ENCODE peak calls at places on chromosomes 11 and 22, in six cellular contexts. U, W, E, C, K and N are unnamed samples. For H3K4me1, the result is how much of the 10 kb centered on the place peaks cover.

GRCh38 chr22:28855355-28856094 is 27.8 kb upstream of the ZNRF3 start:
- DNase-seq in U (peak), W (peak), E (peak), C (no peak), K (no peak), N (no peak)

GRCh38 chr22:25282671-25283561 is 63.5 kb downstream of the CRYBB2 start:
- DNase-seq in U (peak), W (peak), E (peak), C (no peak), K (no peak), N (no peak)

GRCh38 chr22:33537059-33537458 is 383.2 kb downstream of the LARGE1 start:
- DNase-seq in U (no peak), W (no peak), E (no peak), C (no peak), K (no peak), N (no peak)

GRCh38 chr22:49312601-49313000 is 515.1 kb downstream of the BRD1 start:
- DNase-seq in U (no peak), W (no peak), E (no peak), C (no peak), K (no peak), N (no peak)

GRCh38 chr11:127042445-127042844 is 41.9 kb upstream of the KIRREL3 start:
- DNase-seq in U (no peak), W (no peak), E (no peak), C (no peak), K (no peak), N (no peak)

GRCh38 chr22:48434868-48435250 is 1392.8 kb downstream of the BRD1 start:
- DNase-seq in U (no peak), W (no peak), E (no peak), C (no peak), K (peak), N (no peak)

GRCh38 chr11:910044-910588 is 494 bp downstream of the CHID1 start:
- DNase-seq in U (no peak), W (no peak), E (no peak), C (no peak), K (peak), N (no peak)

GRCh38 chr22:30989473-30989872 is 20.4 kb downstream of the TUG1 start:
- DNase-seq in U (no peak), W (no peak), E (no peak), C (no peak), K (no peak), N (no peak)

GRCh38 chr22:43782448-43782847 is 29.7 kb downstream of the EFCAB6 start:
- DNase-seq in U (no peak), W (no peak), E (no peak), C (no peak), K (no peak), N (no peak)

GRCh38 chr11:73203790-73204189 is 14.3 kb upstream of the P2RY2 start:
- DNase-seq in U (no peak), W (no peak), E (no peak), C (no peak), K (no peak), N (no peak)

GRCh38 chr11:68263444-68264035 is 8.2 kb downstream of the C11orf24 start:
- DNase-seq in U (no peak), W (no peak), E (no peak), C (no peak), K (no peak), N (no peak)

GRCh38 chr11:113670149-113670829 is 35.8 kb downstream of the TMPRSS5 start:
- DNase-seq in U (no peak), W (no peak), E (no peak), C (no peak), K (no peak), N (no peak)

GRCh38 chr11:119874660-119875238 is 145.7 kb upstream of the NECTIN1 start:
- DNase-seq in U (no peak), W (no peak), E (peak), C (no peak), K (no peak), N (no peak)

GRCh38 chr11:65766535-65766934 is 14.2 kb downstream of the AP5B1 start:
- DNase-seq in U (no peak), W (no peak), E (no peak), C (no peak), K (no peak), N (no peak)

GRCh38 chr11:1073851-1074243 is 827 bp upstream of the MUC2 start:
- DNase-seq in U (no peak), W (no peak), E (no peak), C (no peak), K (no peak), N (no peak)

GRCh38 chr11:76605338-76606074 is 65.0 kb downstream of the LRRC32 start:
- DNase-seq in U (no peak), W (no peak), E (no peak), C (no peak), K (no peak), N (no peak)

GRCh38 chr22:19058713-19059451 is 63.3 kb downstream of the DGCR2 start:
- DNase-seq in U (no peak), W (no peak), E (no peak), C (no peak), K (no peak), N (no peak)

GRCh38 chr11:134949121-134949591 is 537.1 kb upstream of the B3GAT1 start:
- DNase-seq in U (no peak), W (no peak), E (peak), C (no peak), K (no peak), N (no peak)

GRCh38 chr11:31841435-31841834 is 30.3 kb upstream of the PAX6 start:
- DNase-seq in U (no peak), W (no peak), E (no peak), C (no peak), K (no peak), N (no peak)

GRCh38 chr11:114317738-114318137 is 21.5 kb downstream of the NNMT start:
- DNase-seq in U (peak), W (peak), E (peak), C (no peak), K (no peak), N (no peak)

GRCh38 chr11:31480930-31481329 is 28.5 kb downstream of the IMMP1L start:
- DNase-seq in U (no peak), W (no peak), E (no peak), C (no peak), K (no peak), N (no peak)

GRCh38 chr11:19808076-19808911 is 95.7 kb downstream of the NAV2 start:
- DNase-seq in U (no peak), W (no peak), E (no peak), C (no peak), K (no peak), N (no peak)

GRCh38 chr11:833114-833791 is 501 bp downstream of the CD151 start:
- DNase-seq in U (no peak), W (peak), E (no peak), C (no peak), K (peak), N (peak)

GRCh38 chr22:26903030-26903856 is 245.9 kb downstream of the MIAT start:
- DNase-seq in U (peak), W (peak), E (peak), C (no peak), K (no peak), N (no peak)

GRCh38 chr11:29093416-29093815 is 923.4 kb downstream of the KCNA4 start:
- DNase-seq in U (no peak), W (no peak), E (no peak), C (no peak), K (no peak), N (no peak)

GRCh38 chr22:31329029-31329428 is 17.1 kb downstream of the PATZ1 start:
- DNase-seq in U (no peak), W (no peak), E (no peak), C (no peak), K (no peak), N (no peak)

GRCh38 chr11:57762235-57762866 is 749 bp downstream of the CTNND1 start:
- DNase-seq in U (no peak), W (no peak), E (no peak), C (no peak), K (no peak), N (no peak)

GRCh38 chr22:30247974-30248373 is 1.4 kb upstream of the LIF start:
- DNase-seq in U (no peak), W (no peak), E (no peak), C (no peak), K (no peak), N (no peak)

GRCh38 chr11:113664981-113665710 is 41.0 kb downstream of the TMPRSS5 start:
- DNase-seq in U (no peak), W (no peak), E (no peak), C (no peak), K (no peak), N (no peak)

GRCh38 chr11:30282289-30282631 is 40.6 kb upstream of the ARL14EP start:
- DNase-seq in U (no peak), W (peak), E (no peak), C (no peak), K (no peak), N (peak)

GRCh38 chr11:61609000-61609969 is 28.4 kb upstream of the SYT7 start:
- DNase-seq in U (no peak), W (no peak), E (no peak), C (no peak), K (no peak), N (no peak)

GRCh38 chr11:6721343-6721742 is 38.2 kb upstream of the MRPL17 start:
- DNase-seq in U (no peak), W (no peak), E (no peak), C (no peak), K (no peak), N (no peak)

GRCh38 chr11:110305169-110306018 is 9.0 kb upstream of the RDX start:
- DNase-seq in U (no peak), W (no peak), E (no peak), C (no peak), K (no peak), N (no peak)

GRCh38 chr11:1435820-1436467 is 46.2 kb downstream of the BRSK2 start:
- DNase-seq in U (no peak), W (peak), E (peak), C (no peak), K (no peak), N (no peak)

DNA sequence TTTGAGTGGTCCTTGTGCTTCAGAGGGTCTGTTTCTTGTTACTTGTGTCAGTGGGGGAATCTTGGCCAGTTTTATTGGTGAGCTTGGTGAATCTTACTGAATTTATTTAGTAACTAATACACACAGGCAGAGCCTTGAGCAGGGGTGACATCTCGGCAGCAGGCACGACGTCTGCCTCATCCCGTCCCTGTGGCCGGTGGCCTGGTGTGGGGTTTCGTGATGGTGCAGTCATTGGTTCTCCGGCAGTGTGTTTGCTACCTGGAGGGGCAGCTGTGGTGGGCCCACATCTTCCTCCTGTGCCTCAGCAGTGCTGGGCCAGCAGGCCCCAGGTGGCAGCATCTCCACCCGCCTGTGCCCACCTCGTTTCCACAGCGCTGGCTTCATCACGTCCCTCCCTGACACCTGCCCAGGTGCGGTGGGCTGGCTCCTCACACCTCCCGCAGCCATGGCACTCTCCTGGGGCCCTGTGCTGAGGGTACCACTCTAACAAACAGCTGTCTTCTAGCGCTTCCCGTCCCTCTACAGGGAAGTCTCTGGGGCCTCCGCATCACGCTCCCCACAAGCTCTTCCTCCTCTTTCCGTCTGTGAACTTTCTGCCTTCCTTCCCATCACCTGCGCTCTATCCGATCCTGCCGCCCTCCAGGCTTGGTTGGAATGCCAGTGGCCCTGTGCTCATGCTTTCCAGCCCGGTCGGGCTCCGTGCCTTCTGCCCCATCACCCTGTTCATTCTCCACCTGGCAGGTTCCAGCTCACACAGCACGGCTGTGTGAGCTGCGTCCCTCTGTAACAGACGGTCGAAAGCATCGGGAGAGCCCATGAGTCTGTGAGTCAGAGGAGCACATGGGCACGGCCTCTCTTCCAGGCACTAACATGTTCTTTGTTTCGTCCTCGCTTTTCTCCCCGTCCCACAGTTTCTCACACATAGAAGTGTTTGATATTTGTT is 203.4 kb downstream of the TBC1D22A start:
- DNase-seq in U (no peak), W (no peak), E (no peak), C (no peak), K (no peak), N (no peak)
- H3K27ac ChIP-seq in U (no peak), W (no peak), E (no peak), C (no peak), K (no peak), N (no peak)

DNA sequence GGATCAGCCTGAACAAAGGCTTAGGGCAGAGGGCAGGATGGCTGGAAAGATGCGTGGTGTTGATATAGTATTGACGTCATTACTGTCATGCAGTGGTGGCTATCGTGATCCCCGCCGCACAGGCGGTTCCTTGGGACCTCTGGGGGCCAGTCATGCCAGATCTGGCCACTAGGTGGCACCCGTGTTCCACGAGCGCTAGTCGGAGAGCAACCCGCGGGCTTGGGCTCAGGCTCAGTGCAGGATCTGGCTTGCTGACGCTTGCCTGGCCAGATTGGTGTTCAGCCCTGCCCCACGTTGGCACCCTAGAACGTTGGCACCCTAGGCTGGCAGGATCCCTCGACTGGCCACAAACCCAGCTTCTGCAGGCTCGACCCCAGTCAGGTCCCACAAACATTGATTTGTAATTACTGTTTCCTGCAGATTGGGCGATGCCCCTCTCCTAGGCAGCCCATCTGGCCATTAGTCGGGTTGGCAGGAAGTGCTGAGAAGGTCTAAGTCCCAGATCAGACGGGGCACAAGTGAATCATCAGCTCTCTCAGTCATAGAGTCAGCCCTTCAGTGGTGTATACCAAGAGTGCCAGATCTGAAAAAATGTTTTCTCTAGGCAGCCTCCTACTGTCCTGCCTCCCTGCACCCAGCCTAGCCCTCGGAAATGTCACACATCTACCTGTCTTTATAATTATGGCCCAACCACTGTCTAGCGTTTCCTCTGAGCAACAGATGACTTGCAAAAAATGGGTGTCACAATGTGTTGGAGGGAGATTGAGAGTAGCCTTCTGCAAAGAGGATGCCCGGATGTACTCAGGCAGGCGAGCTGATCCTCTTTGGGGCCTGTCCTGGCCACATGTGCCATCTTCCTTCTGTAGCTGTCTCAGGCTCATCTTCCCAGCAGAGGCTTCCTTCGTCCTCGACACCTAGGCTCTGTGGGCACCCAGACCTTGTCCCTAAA is 315.3 kb downstream of the TMEM135 start:
- DNase-seq in U (peak), W (peak), E (peak), C (peak), K (peak), N (peak)
- H3K4me3 ChIP-seq in U (no peak), W (no peak), E (no peak), C (no peak), K (no peak), N (no peak)

DNA sequence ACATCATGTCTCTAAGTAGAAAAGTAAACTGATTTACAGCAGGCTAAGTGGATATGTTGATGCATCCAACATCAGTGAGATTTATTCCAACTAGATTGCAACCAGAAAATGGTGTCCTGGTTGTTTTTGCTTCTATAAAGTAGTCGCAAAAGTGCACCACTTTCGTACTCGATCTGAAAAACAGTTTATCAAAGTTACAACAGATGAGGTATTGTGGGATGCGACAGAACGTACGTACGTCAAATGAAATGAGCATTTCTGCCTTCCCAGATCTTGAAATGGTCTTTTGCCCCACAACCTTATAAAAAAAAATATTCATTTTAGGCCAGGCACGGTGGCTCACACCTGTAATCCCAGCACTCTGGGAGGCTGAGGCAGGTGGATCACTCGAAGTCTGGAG is 13.7 kb downstream of the GRAP2 start:
- DNase-seq in U (no peak), W (no peak), E (no peak), C (no peak), K (no peak), N (no peak)
- H3K4me1 ChIP-seq in U (under half), W (under half), E (under half), C (under half), K (under half), N (half or more)

GRCh38 chr11:117749541-117749910 is 47.5 kb downstream of the DSCAML1 start:
- DNase-seq in U (no peak), W (no peak), E (no peak), C (no peak), K (no peak), N (no peak)
- H3K27ac ChIP-seq in U (no peak), W (no peak), E (no peak), C (no peak), K (no peak), N (no peak)